ENCODE peak calls at places on chromosome 21, in seven cellular contexts. A is aorta; Y is CD8-positive, alpha-beta T cell; I is trophoblast cell; Q is OCI-LY7; H is fibroblast of lung; S is uterus. D is an unnamed sample. For H3K9me3, the result is how much of the 10 kb centered on the place peaks cover.

GRCh38 chr21:34313116-34313515 is 50.7 kb upstream of the KCNE2 start:
- DNase-seq in A (no peak), Y (no peak), I (no peak), Q (no peak), H (peak), S (no peak), D (no peak)

GRCh38 chr21:37071561-37072238 is 1.2 kb downstream of the PIGP start:
- DNase-seq in A (peak), Y (no peak), I (peak), Q (peak), H (peak), S (peak), D (no peak)

GRCh38 chr21:32315511-32316362 is 17.1 kb downstream of the MRAP start:
- DNase-seq in A (no peak), Y (no peak), I (no peak), Q (no peak), H (no peak), S (no peak), D (no peak)

GRCh38 chr21:31343680-31344480 is at the start of gene TIAM1:
- DNase-seq in A (no peak), Y (no peak), I (peak), Q (no peak), H (peak), S (peak), D (no peak)

GRCh38 chr21:35586305-35586704 is 474.0 kb downstream of the SETD4 start:
- DNase-seq in A (no peak), Y (no peak), I (no peak), Q (no peak), H (no peak), S (no peak), D (no peak)

GRCh38 chr21:32403201-32403701 is 9.3 kb upstream of the EVA1C start:
- DNase-seq in A (no peak), Y (peak), I (peak), Q (peak), H (peak), S (peak), D (peak)

GRCh38 chr21:41321908-41322495 is 5.4 kb downstream of the FAM3B start:
- DNase-seq in A (no peak), Y (no peak), I (no peak), Q (peak), H (no peak), S (no peak), D (no peak)

GRCh38 chr21:33622253-33622652 is 19.3 kb downstream of the CRYZL1 start:
- DNase-seq in A (no peak), Y (no peak), I (no peak), Q (no peak), H (no peak), S (no peak), D (no peak)

GRCh38 chr21:33732038-33732437 is 89.7 kb downstream of the ITSN1 start:
- DNase-seq in A (no peak), Y (no peak), I (peak), Q (no peak), H (peak), S (no peak), D (no peak)

GRCh38 chr21:42666023-42666747 is 12.8 kb downstream of the PDE9A start:
- DNase-seq in A (no peak), Y (no peak), I (no peak), Q (peak), H (no peak), S (no peak), D (peak)

GRCh38 chr21:33380483-33380998 is 22.7 kb upstream of the IFNGR2 start:
- DNase-seq in A (peak), Y (peak), I (peak), Q (peak), H (peak), S (peak), D (peak)

GRCh38 chr21:41319273-41319672 is 2.7 kb downstream of the FAM3B start:
- DNase-seq in A (no peak), Y (no peak), I (no peak), Q (no peak), H (no peak), S (no peak), D (no peak)

GRCh38 chr21:17780539-17780938 is 38.6 kb downstream of the C21orf91 start:
- DNase-seq in A (no peak), Y (peak), I (peak), Q (peak), H (peak), S (no peak), D (no peak)

GRCh38 chr21:30233228-30233627 is 17.3 kb upstream of the CLDN8 start:
- DNase-seq in A (no peak), Y (no peak), I (no peak), Q (no peak), H (no peak), S (no peak), D (no peak)

GRCh38 chr21:42315296-42315891 is at the start of gene TFF3:
- DNase-seq in A (no peak), Y (no peak), I (no peak), Q (no peak), H (no peak), S (no peak), D (no peak)

GRCh38 chr21:46448108-46448507 is 10.6 kb upstream of the DIP2A start:
- DNase-seq in A (no peak), Y (no peak), I (no peak), Q (no peak), H (no peak), S (no peak), D (no peak)

GRCh38 chr21:46314441-46315020 is 9.1 kb downstream of the C21orf58 start:
- DNase-seq in A (no peak), Y (no peak), I (no peak), Q (no peak), H (no peak), S (no peak), D (no peak)

GRCh38 chr21:14843991-14844390 is 220.8 kb downstream of the NRIP1 start:
- DNase-seq in A (no peak), Y (no peak), I (no peak), Q (no peak), H (peak), S (no peak), D (no peak)

GRCh38 chr21:31447477-31447876 is 103.4 kb upstream of the TIAM1 start:
- DNase-seq in A (no peak), Y (no peak), I (peak), Q (no peak), H (peak), S (peak), D (no peak)

GRCh38 chr21:29490016-29490415 is 191.3 kb downstream of the BACH1 start:
- DNase-seq in A (no peak), Y (no peak), I (no peak), Q (no peak), H (peak), S (no peak), D (no peak)

GRCh38 chr21:15932681-15933200 is 203.0 kb downstream of the USP25 start:
- DNase-seq in A (no peak), Y (no peak), I (no peak), Q (no peak), H (peak), S (no peak), D (no peak)

GRCh38 chr21:46622226-46622625 is 13.2 kb upstream of the PRMT2 start:
- DNase-seq in A (peak), Y (peak), I (no peak), Q (no peak), H (no peak), S (no peak), D (peak)

GRCh38 chr21:41869771-41870170 is 9.4 kb downstream of the PRDM15 start:
- DNase-seq in A (peak), Y (no peak), I (no peak), Q (peak), H (no peak), S (no peak), D (no peak)

GRCh38 chr21:36705679-36706481 is 7.0 kb downstream of the SIM2 start:
- DNase-seq in A (peak), Y (no peak), I (no peak), Q (no peak), H (no peak), S (no peak), D (no peak)

GRCh38 chr21:31455506-31455905 is 111.4 kb upstream of the TIAM1 start:
- DNase-seq in A (no peak), Y (no peak), I (no peak), Q (no peak), H (no peak), S (no peak), D (no peak)

GRCh38 chr21:39660596-39660995 is 47.9 kb downstream of the B3GALT5 start:
- DNase-seq in A (no peak), Y (no peak), I (no peak), Q (no peak), H (peak), S (peak), D (no peak)

GRCh38 chr21:22881131-22881530 is 1882.9 kb downstream of the NCAM2 start:
- DNase-seq in A (no peak), Y (no peak), I (no peak), Q (no peak), H (no peak), S (no peak), D (no peak)

GRCh38 chr21:9739240-9739639 is 782.1 kb upstream of the TPTE start:
- DNase-seq in A (no peak), Y (no peak), I (no peak), Q (no peak), H (no peak), S (no peak), D (no peak)

GRCh38 chr21:9730866-9731265 is 790.5 kb upstream of the TPTE start:
- DNase-seq in A (no peak), Y (no peak), I (no peak), Q (no peak), H (no peak), S (no peak), D (no peak)

GRCh38 chr21:9737871-9738520 is 783.4 kb upstream of the TPTE start:
- DNase-seq in A (no peak), Y (no peak), I (no peak), Q (no peak), H (no peak), S (no peak), D (no peak)

GRCh38 chr21:9738527-9738926 is 782.9 kb upstream of the TPTE start:
- DNase-seq in A (no peak), Y (no peak), I (no peak), Q (no peak), H (no peak), S (no peak), D (no peak)

DNA sequence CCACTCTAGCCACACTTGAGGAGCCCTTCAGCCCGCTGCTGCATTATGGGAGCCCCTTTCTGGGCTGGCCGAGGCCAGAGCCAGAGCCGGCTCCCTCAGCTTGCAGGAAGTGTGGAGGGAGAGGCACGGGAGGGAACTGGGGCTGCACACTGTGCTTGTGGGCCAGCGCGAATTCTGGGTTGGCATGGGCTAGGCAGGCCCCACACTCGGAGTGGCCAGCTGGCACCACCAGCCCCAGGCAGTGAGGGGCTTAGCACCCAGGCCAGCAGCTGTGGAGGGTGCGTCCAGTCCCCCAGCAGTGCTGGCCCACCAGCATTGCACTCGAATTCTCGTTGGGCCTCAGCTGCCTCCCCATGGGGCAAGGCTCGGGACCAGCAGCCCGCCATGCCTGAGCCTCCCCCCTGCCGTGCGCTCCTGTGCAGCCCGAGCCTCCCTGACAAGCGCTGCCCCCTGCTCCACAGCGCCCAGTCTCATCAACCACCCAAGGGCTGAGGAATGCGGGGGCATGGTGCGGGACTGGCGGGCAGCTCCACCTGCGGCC is 785.9 kb upstream of the TPTE start:
- DNase-seq in A (peak), Y (no peak), I (no peak), Q (no peak), H (no peak), S (no peak), D (no peak)
- H3K9me3 ChIP-seq in A (under half), Y (under half), I (under half), Q (under half), H (under half), S (under half), D (under half)

GRCh38 chr21:26461500-26461899 is 111.6 kb downstream of the CYYR1 start:
- DNase-seq in A (no peak), Y (no peak), I (no peak), Q (no peak), H (no peak), S (no peak), D (no peak)
- H3K9me3 ChIP-seq in A (under half), Y (under half), I (under half), Q (under half), H (under half), S (under half), D (under half)

GRCh38 chr21:44666401-44667320 is at the start of gene KRTAP12-2:
- DNase-seq in A (no peak), Y (no peak), I (no peak), Q (no peak), H (no peak), S (no peak), D (no peak)

GRCh38 chr21:44667612-44668011 is 885 bp upstream of the KRTAP12-2 start:
- DNase-seq in A (no peak), Y (no peak), I (no peak), Q (no peak), H (no peak), S (no peak), D (no peak)

GRCh38 chr21:44671911-44672310 is 5.2 kb upstream of the KRTAP12-2 start:
- DNase-seq in A (no peak), Y (no peak), I (no peak), Q (no peak), H (no peak), S (no peak), D (no peak)

GRCh38 chr21:44670642-44671432 is 4.1 kb upstream of the KRTAP12-2 start:
- DNase-seq in A (no peak), Y (no peak), I (no peak), Q (no peak), H (no peak), S (no peak), D (no peak)
- H3K9me3 ChIP-seq in A (under half), Y (under half), I (under half), Q (under half), H (under half), S (under half), D (under half)

GRCh38 chr21:20010691-20011200 is 987.5 kb upstream of the NCAM2 start:
- DNase-seq in A (no peak), Y (no peak), I (no peak), Q (no peak), H (no peak), S (no peak), D (no peak)

GRCh38 chr21:20020032-20020431 is 978.2 kb upstream of the NCAM2 start:
- DNase-seq in A (no peak), Y (no peak), I (no peak), Q (no peak), H (no peak), S (no peak), D (no peak)

GRCh38 chr21:20013851-20014250 is 984.4 kb upstream of the NCAM2 start:
- DNase-seq in A (no peak), Y (no peak), I (no peak), Q (no peak), H (no peak), S (no peak), D (no peak)

GRCh38 chr21:20016431-20017005 is 981.7 kb upstream of the NCAM2 start:
- DNase-seq in A (no peak), Y (no peak), I (no peak), Q (no peak), H (no peak), S (no peak), D (no peak)
- H3K9me3 ChIP-seq in A (under half), Y (under half), I (under half), Q (under half), H (under half), S (under half), D (under half)